ENCODE peak calls at places on chromosomes 1 and 21, in four cellular contexts. Z, T, B and G are unnamed samples.

GRCh38 chr1:226939439-226940028 is 560 bp upstream of the COQ8A start:
- DNase-seq in Z (no peak), T (no peak), B (no peak), G (peak; percentile 86)

GRCh38 chr1:7384679-7385078 is 386.4 kb upstream of the VAMP3 start:
- DNase-seq in Z (peak; percentile 52), T (no peak), B (no peak), G (no peak)

GRCh38 chr1:159000070-159000409 is 9.7 kb upstream of the IFI16 start:
- DNase-seq in Z (no peak), T (no peak), B (no peak), G (no peak)

GRCh38 chr1:29457496-29458368 is 221.4 kb downstream of the PTPRU start:
- DNase-seq in Z (no peak), T (no peak), B (no peak), G (no peak)

GRCh38 chr1:58165073-58165472 is 381.5 kb downstream of the OMA1 start:
- DNase-seq in Z (no peak), T (no peak), B (no peak), G (no peak)

GRCh38 chr1:241391926-241392710 is 35.1 kb upstream of the RGS7 start:
- DNase-seq in Z (no peak), T (no peak), B (no peak), G (no peak)

GRCh38 chr1:68954841-68955240 is 458.0 kb upstream of the DEPDC1 start:
- DNase-seq in Z (no peak), T (no peak), B (no peak), G (no peak)

GRCh38 chr1:203326830-203327683 is 21.7 kb downstream of the BTG2 start:
- DNase-seq in Z (peak; percentile 94), T (peak; percentile 97), B (peak; percentile 90), G (peak; percentile 95)

GRCh38 chr1:204714194-204714860 is 28.8 kb upstream of the LRRN2 start:
- DNase-seq in Z (no peak), T (no peak), B (no peak), G (no peak)

GRCh38 chr1:55869050-55869449 is 653.9 kb upstream of the USP24 start:
- DNase-seq in Z (no peak), T (no peak), B (peak; percentile 48), G (no peak)

GRCh38 chr1:116503535-116504307 is 67.1 kb downstream of the CD58 start:
- DNase-seq in Z (no peak), T (no peak), B (no peak), G (no peak)

GRCh38 chr1:225835752-225836151 is 25.8 kb downstream of the EPHX1 start:
- DNase-seq in Z (no peak), T (no peak), B (peak; percentile 87), G (no peak)

GRCh38 chr1:202615501-202616354 is 94.5 kb downstream of the SYT2 start:
- DNase-seq in Z (no peak), T (no peak), B (peak; percentile 77), G (peak; percentile 53)

GRCh38 chr1:32276328-32276727 is 15.6 kb upstream of the HDAC1 start:
- DNase-seq in Z (no peak), T (no peak), B (no peak), G (no peak)

GRCh38 chr1:117105003-117105402 is 16.5 kb downstream of the TRIM45 start:
- DNase-seq in Z (no peak), T (no peak), B (no peak), G (no peak)

GRCh38 chr1:204651843-204652421 is 33.6 kb downstream of the LRRN2 start:
- DNase-seq in Z (no peak), T (peak; percentile 53), B (no peak), G (no peak)

GRCh38 chr1:202329891-202330290 is 11.8 kb downstream of the UBE2T start:
- DNase-seq in Z (no peak), T (no peak), B (no peak), G (no peak)

GRCh38 chr1:212104586-212105282 is 69.2 kb downstream of the DTL start:
- DNase-seq in Z (no peak), T (no peak), B (no peak), G (no peak)

GRCh38 chr1:91754348-91754747 is 131.6 kb downstream of the TGFBR3 start:
- DNase-seq in Z (no peak), T (no peak), B (peak; percentile 35), G (no peak)

GRCh38 chr1:201309420-201309819 is 26.1 kb downstream of the PKP1 start:
- DNase-seq in Z (no peak), T (peak; percentile 83), B (peak; percentile 28), G (no peak)

GRCh38 chr1:18211764-18212163 is 104.2 kb downstream of the IGSF21 start:
- DNase-seq in Z (no peak), T (no peak), B (no peak), G (no peak)

GRCh38 chr1:218284377-218284916 is 646 bp upstream of the RRP15 start:
- DNase-seq in Z (no peak), T (no peak), B (no peak), G (no peak)

GRCh38 chr1:62720946-62721554 is 32.9 kb upstream of the DOCK7 start:
- DNase-seq in Z (no peak), T (no peak), B (peak; percentile 19), G (no peak)

GRCh38 chr21:20968391-20968790 is 29.8 kb upstream of the NCAM2 start:
- DNase-seq in Z (no peak), T (no peak), B (no peak), G (no peak)

GRCh38 chr1:170807432-170807831 is 127.9 kb upstream of the MROH9 start:
- DNase-seq in Z (no peak), T (no peak), B (peak; percentile 59), G (no peak)

GRCh38 chr1:41512701-41513387 is 28.4 kb upstream of the EDN2 start:
- DNase-seq in Z (no peak), T (no peak), B (no peak), G (no peak)

GRCh38 chr1:213968391-213968790 is 19.4 kb upstream of the PROX1 start:
- DNase-seq in Z (no peak), T (no peak), B (no peak), G (no peak)

GRCh38 chr1:61289232-61289967 is 207.0 kb downstream of the NFIA start:
- DNase-seq in Z (no peak), T (no peak), B (no peak), G (no peak)

GRCh38 chr1:158607296-158607695 is 2.2 kb downstream of the OR10Z1 start:
- DNase-seq in Z (no peak), T (no peak), B (no peak), G (no peak)

GRCh38 chr1:107135466-107135865 is 5.4 kb upstream of the NTNG1 start:
- DNase-seq in Z (no peak), T (peak; percentile 23), B (peak; percentile 35), G (no peak)

GRCh38 chr1:153532769-153533599 is 2.8 kb downstream of the S100A6 start:
- DNase-seq in Z (peak; percentile 80), T (peak; percentile 95), B (peak; percentile 92), G (peak; percentile 93)

GRCh38 chr1:153532161-153532560 is 3.6 kb downstream of the S100A6 start:
- DNase-seq in Z (no peak), T (peak; percentile 42), B (no peak), G (no peak)

GRCh38 chr1:153534226-153534932 is 1.4 kb downstream of the S100A6 start:
- DNase-seq in Z (no peak), T (peak; percentile 13), B (peak; percentile 26), G (no peak)

GRCh38 chr1:153534933-153535663 is 693 bp downstream of the S100A6 start:
- DNase-seq in Z (no peak), T (peak; percentile 79), B (peak; percentile 58), G (peak; percentile 86)

GRCh38 chr1:153533689-153534201 is 2.0 kb downstream of the S100A6 start:
- DNase-seq in Z (no peak), T (peak; percentile 67), B (peak; percentile 82), G (peak; percentile 79)
- TF ChIP-seq CTCF in Z (no peak), T (no peak), B (no peak), G (no peak)

DNA sequence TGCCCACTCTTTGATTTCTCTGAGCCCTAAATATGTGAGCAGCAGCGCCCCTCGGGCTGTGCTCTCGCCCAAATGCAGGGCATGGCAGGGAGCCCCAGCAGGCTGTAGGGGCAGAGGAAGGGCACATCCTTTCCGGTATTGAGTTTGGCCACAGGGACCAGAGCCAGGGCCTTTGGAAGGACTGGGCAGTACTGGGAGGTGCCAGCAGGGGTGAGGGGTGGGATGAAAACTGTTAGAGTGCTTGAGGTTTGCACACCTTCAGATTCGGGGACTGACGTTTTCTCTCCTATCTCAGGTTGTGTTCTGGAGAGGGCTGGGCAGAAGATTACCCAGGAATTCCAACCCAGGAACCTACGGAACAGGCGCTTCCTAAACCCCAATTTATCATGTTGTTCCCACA is 2.2 kb upstream of the ATP1A2 start:
- DNase-seq in Z (no peak), T (no peak), B (no peak), G (no peak)
- TF ChIP-seq CTCF in Z (peak; percentile 52), T (no peak), B (no peak), G (no peak)

DNA sequence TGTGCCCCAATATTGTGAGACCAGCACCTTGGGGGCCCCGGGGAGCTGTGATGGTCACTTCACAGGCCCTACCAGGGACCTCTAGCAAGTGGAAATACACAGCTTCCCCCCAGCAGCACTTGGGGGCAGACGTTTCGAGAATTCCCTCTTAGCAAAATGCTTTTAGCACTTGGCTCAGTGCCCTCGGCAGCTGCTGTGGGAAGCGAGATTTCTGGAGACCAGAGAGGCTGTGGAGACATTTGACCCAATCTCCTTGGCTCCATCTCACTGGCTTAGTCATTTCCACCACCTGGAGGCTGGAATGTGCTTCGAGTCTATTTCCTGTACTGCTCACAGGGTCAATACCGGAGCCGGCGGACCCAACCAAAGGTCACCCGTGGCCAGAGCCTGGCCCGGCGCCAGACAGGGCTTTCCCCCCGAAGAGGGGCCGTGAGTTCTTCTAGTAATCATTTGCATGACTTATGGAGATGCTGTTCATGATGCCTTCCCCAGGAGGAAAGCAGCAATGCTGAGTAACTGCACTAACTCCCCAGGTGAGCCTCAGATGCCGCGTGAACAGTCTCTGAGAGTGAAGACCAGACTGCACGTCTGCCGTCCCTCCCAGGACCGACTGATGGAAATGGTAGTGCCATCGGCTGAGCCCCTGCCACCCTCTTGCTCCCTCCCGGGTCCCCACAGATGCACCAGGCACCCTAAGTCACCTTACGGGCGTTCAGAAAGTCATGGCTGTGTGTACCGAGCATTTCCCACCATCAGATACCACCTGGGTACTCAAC is 4.4 kb upstream of the C2CD2 start:
- DNase-seq in Z (no peak), T (peak; percentile 55), B (peak; percentile 93), G (no peak)
- TF ChIP-seq CTCF in Z (no peak), T (no peak), B (peak; percentile 39), G (peak; percentile 44)

DNA sequence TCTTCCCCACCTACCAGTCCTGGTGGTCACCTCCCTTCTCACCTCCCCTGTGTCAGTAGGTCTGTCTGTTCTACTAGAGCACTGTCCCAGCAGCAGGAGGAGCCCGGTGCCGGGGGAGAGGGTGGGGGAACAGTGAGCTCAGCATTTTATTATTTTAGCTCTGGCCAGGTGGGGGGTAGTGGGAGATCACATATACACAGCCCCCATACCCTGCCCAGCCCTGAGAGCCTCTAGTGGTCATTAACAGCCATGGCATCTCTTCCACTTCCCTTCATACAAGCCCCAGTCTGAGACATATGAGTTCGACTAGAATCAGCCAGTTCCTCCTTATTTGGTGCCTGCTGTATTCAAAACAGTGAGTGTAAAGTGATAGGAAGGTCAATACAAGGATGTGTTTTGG is at the start of gene TMOD4:
- DNase-seq in Z (no peak), T (no peak), B (peak; percentile 27), G (no peak)
- TF ChIP-seq CTCF in Z (peak; percentile 70), T (peak; percentile 13), B (peak; percentile 65), G (peak; percentile 32)

GRCh38 chr1:238951809-238952208 is 434.6 kb upstream of the CHRM3 start:
- DNase-seq in Z (no peak), T (no peak), B (peak; percentile 40), G (no peak)
- TF ChIP-seq CTCF in Z (peak; percentile 69), T (no peak), B (peak; percentile 26), G (peak; percentile 35)

GRCh38 chr1:182386980-182387379 is 4.6 kb downstream of the GLUL start:
- DNase-seq in Z (no peak), T (no peak), B (no peak), G (no peak)
- TF ChIP-seq CTCF in Z (no peak), T (no peak), B (no peak), G (no peak)